ENCODE peak calls at places on chromosome 10, in eight cellular contexts. One of them, this sample, is unnamed.

GRCh38 chr10:88557659-88558058 is 25.5 kb downstream of the RNLS start:
- DNase-seq in cardiac fibroblast: peak
- DNase-seq in WTC11: no peak
- DNase-seq in neural crest cell: no peak
- DNase-seq in BJ: no peak
- DNase-seq in uterus: no peak
- DNase-seq in lower lobe of right lung: no peak
- DNase-seq in K562: no peak
- DNase-seq in this sample: no peak

GRCh38 chr10:116170815-116171250 is 102.2 kb downstream of the GFRA1 start:
- DNase-seq in cardiac fibroblast: peak
- DNase-seq in WTC11: no peak
- DNase-seq in neural crest cell: no peak
- DNase-seq in BJ: no peak
- DNase-seq in uterus: no peak
- DNase-seq in lower lobe of right lung: no peak
- DNase-seq in K562: no peak
- DNase-seq in this sample: no peak

GRCh38 chr10:58531084-58531695 is 18.5 kb downstream of the BICC1 start:
- DNase-seq in cardiac fibroblast: peak
- DNase-seq in WTC11: peak
- DNase-seq in neural crest cell: peak
- DNase-seq in BJ: no peak
- DNase-seq in uterus: no peak
- DNase-seq in lower lobe of right lung: no peak
- DNase-seq in K562: peak
- DNase-seq in this sample: no peak

GRCh38 chr10:22246680-22247391 is 29.0 kb upstream of the EBLN1 start:
- DNase-seq in cardiac fibroblast: peak
- DNase-seq in WTC11: no peak
- DNase-seq in neural crest cell: no peak
- DNase-seq in BJ: no peak
- DNase-seq in uterus: no peak
- DNase-seq in lower lobe of right lung: no peak
- DNase-seq in K562: peak
- DNase-seq in this sample: peak

GRCh38 chr10:6279540-6280267 is 77.0 kb downstream of the PFKFB3 start:
- DNase-seq in cardiac fibroblast: peak
- DNase-seq in WTC11: peak
- DNase-seq in neural crest cell: peak
- DNase-seq in BJ: peak
- DNase-seq in uterus: no peak
- DNase-seq in lower lobe of right lung: no peak
- DNase-seq in K562: peak
- DNase-seq in this sample: peak

GRCh38 chr10:123559066-123559822 is 106.9 kb upstream of the GPR26 start:
- DNase-seq in cardiac fibroblast: peak
- DNase-seq in WTC11: peak
- DNase-seq in neural crest cell: peak
- DNase-seq in BJ: no peak
- DNase-seq in uterus: peak
- DNase-seq in lower lobe of right lung: peak
- DNase-seq in K562: peak
- DNase-seq in this sample: peak

GRCh38 chr10:32232378-32232777 is 114.6 kb downstream of the EPC1 start:
- DNase-seq in cardiac fibroblast: no peak
- DNase-seq in WTC11: peak
- DNase-seq in neural crest cell: no peak
- DNase-seq in BJ: no peak
- DNase-seq in uterus: no peak
- DNase-seq in lower lobe of right lung: no peak
- DNase-seq in K562: no peak
- DNase-seq in this sample: no peak

GRCh38 chr10:119167041-119167440 is 1.5 kb upstream of the SFXN4 start:
- DNase-seq in cardiac fibroblast: no peak
- DNase-seq in WTC11: no peak
- DNase-seq in neural crest cell: no peak
- DNase-seq in BJ: no peak
- DNase-seq in uterus: no peak
- DNase-seq in lower lobe of right lung: no peak
- DNase-seq in K562: no peak
- DNase-seq in this sample: no peak

GRCh38 chr10:89959433-89960110 is 258.2 kb downstream of the KIF20B start:
- DNase-seq in cardiac fibroblast: no peak
- DNase-seq in WTC11: no peak
- DNase-seq in neural crest cell: no peak
- DNase-seq in BJ: no peak
- DNase-seq in uterus: no peak
- DNase-seq in lower lobe of right lung: no peak
- DNase-seq in K562: no peak
- DNase-seq in this sample: no peak

GRCh38 chr10:23200997-23201652 is 9.0 kb downstream of the PTF1A start:
- DNase-seq in cardiac fibroblast: no peak
- DNase-seq in WTC11: no peak
- DNase-seq in neural crest cell: no peak
- DNase-seq in BJ: no peak
- DNase-seq in uterus: no peak
- DNase-seq in lower lobe of right lung: no peak
- DNase-seq in K562: no peak
- DNase-seq in this sample: no peak

GRCh38 chr10:11091517-11092102 is 73.9 kb downstream of the CELF2 start:
- DNase-seq in cardiac fibroblast: no peak
- DNase-seq in WTC11: no peak
- DNase-seq in neural crest cell: no peak
- DNase-seq in BJ: no peak
- DNase-seq in uterus: no peak
- DNase-seq in lower lobe of right lung: no peak
- DNase-seq in K562: no peak
- DNase-seq in this sample: no peak

GRCh38 chr10:70856454-70856853 is 31.9 kb downstream of the PCBD1 start:
- DNase-seq in cardiac fibroblast: no peak
- DNase-seq in WTC11: no peak
- DNase-seq in neural crest cell: no peak
- DNase-seq in BJ: no peak
- DNase-seq in uterus: no peak
- DNase-seq in lower lobe of right lung: no peak
- DNase-seq in K562: no peak
- DNase-seq in this sample: no peak

GRCh38 chr10:120423350-120424197 is 33.5 kb upstream of the PLPP4 start:
- DNase-seq in cardiac fibroblast: peak
- DNase-seq in WTC11: peak
- DNase-seq in neural crest cell: peak
- DNase-seq in BJ: no peak
- DNase-seq in uterus: no peak
- DNase-seq in lower lobe of right lung: peak
- DNase-seq in K562: peak
- DNase-seq in this sample: peak

GRCh38 chr10:9895981-9896380 is 1121.7 kb upstream of the CELF2 start:
- DNase-seq in cardiac fibroblast: no peak
- DNase-seq in WTC11: no peak
- DNase-seq in neural crest cell: no peak
- DNase-seq in BJ: no peak
- DNase-seq in uterus: no peak
- DNase-seq in lower lobe of right lung: no peak
- DNase-seq in K562: no peak
- DNase-seq in this sample: no peak

GRCh38 chr10:24414597-24414996 is 205.7 kb downstream of the KIAA1217 start:
- DNase-seq in cardiac fibroblast: no peak
- DNase-seq in WTC11: no peak
- DNase-seq in neural crest cell: no peak
- DNase-seq in BJ: no peak
- DNase-seq in uterus: no peak
- DNase-seq in lower lobe of right lung: no peak
- DNase-seq in K562: no peak
- DNase-seq in this sample: no peak

GRCh38 chr10:37304036-37304435 is 178.6 kb downstream of the ANKRD30A start:
- DNase-seq in cardiac fibroblast: no peak
- DNase-seq in WTC11: no peak
- DNase-seq in neural crest cell: no peak
- DNase-seq in BJ: no peak
- DNase-seq in uterus: no peak
- DNase-seq in lower lobe of right lung: no peak
- DNase-seq in K562: no peak
- DNase-seq in this sample: no peak

GRCh38 chr10:129932182-129932581 is 31.9 kb downstream of the EBF3 start:
- DNase-seq in cardiac fibroblast: no peak
- DNase-seq in WTC11: no peak
- DNase-seq in neural crest cell: no peak
- DNase-seq in BJ: no peak
- DNase-seq in uterus: no peak
- DNase-seq in lower lobe of right lung: no peak
- DNase-seq in K562: no peak
- DNase-seq in this sample: no peak

GRCh38 chr10:43963793-43964425 is 315.2 kb upstream of the ZNF32 start:
- DNase-seq in cardiac fibroblast: no peak
- DNase-seq in WTC11: no peak
- DNase-seq in neural crest cell: no peak
- DNase-seq in BJ: no peak
- DNase-seq in uterus: no peak
- DNase-seq in lower lobe of right lung: no peak
- DNase-seq in K562: no peak
- DNase-seq in this sample: no peak

GRCh38 chr10:28616514-28616913 is 60.8 kb upstream of the BAMBI start:
- DNase-seq in cardiac fibroblast: no peak
- DNase-seq in WTC11: no peak
- DNase-seq in neural crest cell: no peak
- DNase-seq in BJ: no peak
- DNase-seq in uterus: no peak
- DNase-seq in lower lobe of right lung: no peak
- DNase-seq in K562: no peak
- DNase-seq in this sample: no peak

GRCh38 chr10:99393683-99394082 is 36.7 kb downstream of the GOT1 start:
- DNase-seq in cardiac fibroblast: no peak
- DNase-seq in WTC11: no peak
- DNase-seq in neural crest cell: no peak
- DNase-seq in BJ: no peak
- DNase-seq in uterus: no peak
- DNase-seq in lower lobe of right lung: no peak
- DNase-seq in K562: peak
- DNase-seq in this sample: no peak

GRCh38 chr10:49053053-49053997 is 62.0 kb downstream of the VSTM4 start:
- DNase-seq in cardiac fibroblast: no peak
- DNase-seq in WTC11: no peak
- DNase-seq in neural crest cell: no peak
- DNase-seq in BJ: no peak
- DNase-seq in uterus: no peak
- DNase-seq in lower lobe of right lung: peak
- DNase-seq in K562: no peak
- DNase-seq in this sample: no peak

GRCh38 chr10:73096452-73097304 is at the start of gene P4HA1:
- DNase-seq in cardiac fibroblast: peak
- DNase-seq in WTC11: peak
- DNase-seq in neural crest cell: peak
- DNase-seq in BJ: peak
- DNase-seq in uterus: peak
- DNase-seq in lower lobe of right lung: peak
- DNase-seq in K562: peak
- DNase-seq in this sample: peak
- TF ChIP-seq CTCF in cardiac fibroblast: peak
- TF ChIP-seq CTCF in WTC11: peak
- TF ChIP-seq CTCF in neural crest cell: peak
- TF ChIP-seq CTCF in BJ: peak
- TF ChIP-seq CTCF in uterus: peak
- TF ChIP-seq CTCF in lower lobe of right lung: peak
- TF ChIP-seq CTCF in K562: peak
- TF ChIP-seq CTCF in this sample: peak

DNA sequence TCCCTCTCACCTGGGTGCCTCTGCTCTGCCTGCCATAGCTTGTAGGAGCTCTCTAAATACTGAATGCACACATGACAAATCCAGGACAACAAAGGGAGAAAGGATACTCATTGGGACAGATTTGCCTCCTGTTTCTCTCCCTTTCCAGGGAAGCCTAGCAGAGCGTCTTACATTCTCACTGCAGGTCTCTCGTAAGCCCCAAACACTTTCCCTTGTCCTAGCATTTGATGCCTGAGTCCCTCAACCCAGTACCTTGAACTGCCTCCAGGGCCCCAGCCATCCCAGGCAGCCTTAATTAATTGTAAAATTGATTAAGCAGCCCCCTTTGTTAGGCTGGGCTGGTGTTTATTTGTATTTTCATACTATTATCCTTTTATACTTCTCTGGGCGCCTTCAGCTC is 243.6 kb downstream of the RPS24 start:
- DNase-seq in cardiac fibroblast: no peak
- DNase-seq in WTC11: no peak
- DNase-seq in neural crest cell: no peak
- DNase-seq in BJ: no peak
- DNase-seq in uterus: no peak
- DNase-seq in lower lobe of right lung: no peak
- DNase-seq in K562: no peak
- DNase-seq in this sample: no peak
- TF ChIP-seq CTCF in cardiac fibroblast: no peak
- TF ChIP-seq CTCF in WTC11: no peak
- TF ChIP-seq CTCF in neural crest cell: no peak
- TF ChIP-seq CTCF in BJ: no peak
- TF ChIP-seq CTCF in uterus: no peak
- TF ChIP-seq CTCF in lower lobe of right lung: no peak
- TF ChIP-seq CTCF in K562: no peak
- TF ChIP-seq CTCF in this sample: no peak

DNA sequence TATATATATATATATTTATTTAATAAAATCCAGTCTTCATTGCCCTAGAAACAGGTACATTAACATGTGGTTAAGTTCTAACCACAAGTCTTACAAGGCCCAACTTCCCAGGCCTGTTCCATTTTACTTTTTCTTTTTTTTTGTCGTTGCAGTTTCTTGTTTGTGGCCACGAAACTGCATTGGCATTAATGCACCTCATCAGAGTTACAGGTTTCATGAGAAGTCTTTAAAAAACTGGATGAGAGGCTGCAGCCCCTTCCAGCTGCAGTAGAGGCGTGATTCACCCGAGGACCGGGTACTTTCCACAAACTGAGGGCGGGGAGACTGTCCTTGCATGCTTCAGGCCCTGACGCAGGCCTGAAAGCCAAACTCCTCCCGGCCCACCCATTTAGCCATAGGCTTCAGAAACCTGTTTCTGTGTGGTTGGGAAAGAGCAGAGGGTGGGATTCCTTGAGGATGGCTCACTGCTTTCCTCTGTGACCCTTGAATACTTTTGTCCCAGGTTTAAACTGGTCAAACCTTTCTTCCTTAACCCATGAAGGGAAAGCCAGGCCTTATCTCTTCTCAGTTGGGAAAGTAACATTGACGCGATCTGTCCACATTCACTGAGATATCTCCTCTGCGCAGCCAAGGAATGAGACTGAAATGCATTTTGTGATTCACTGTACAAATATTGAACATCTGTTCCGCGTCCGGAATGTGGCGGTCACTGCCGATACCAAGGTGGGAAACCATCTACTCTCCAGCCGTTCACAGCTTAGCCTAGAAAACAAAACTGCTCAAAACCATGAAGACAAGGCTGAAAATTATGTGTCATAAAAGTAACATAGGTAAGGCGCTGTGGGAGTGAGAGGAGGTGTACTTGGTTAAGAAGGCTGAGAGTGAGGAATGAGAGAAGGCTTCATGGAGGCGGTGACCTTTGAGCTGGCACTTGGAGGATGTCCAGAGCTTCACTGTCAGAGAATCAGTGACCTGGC is 311.7 kb downstream of the GATA3 start:
- DNase-seq in cardiac fibroblast: peak
- DNase-seq in WTC11: no peak
- DNase-seq in neural crest cell: no peak
- DNase-seq in BJ: no peak
- DNase-seq in uterus: no peak
- DNase-seq in lower lobe of right lung: no peak
- DNase-seq in K562: no peak
- DNase-seq in this sample: peak
- TF ChIP-seq CTCF in cardiac fibroblast: no peak
- TF ChIP-seq CTCF in WTC11: no peak
- TF ChIP-seq CTCF in neural crest cell: no peak
- TF ChIP-seq CTCF in BJ: no peak
- TF ChIP-seq CTCF in uterus: no peak
- TF ChIP-seq CTCF in lower lobe of right lung: no peak
- TF ChIP-seq CTCF in K562: no peak
- TF ChIP-seq CTCF in this sample: no peak

GRCh38 chr10:96170212-96170611 is 40.1 kb downstream of the ZNF518A start:
- DNase-seq in cardiac fibroblast: no peak
- DNase-seq in WTC11: no peak
- DNase-seq in neural crest cell: no peak
- DNase-seq in BJ: no peak
- DNase-seq in uterus: no peak
- DNase-seq in lower lobe of right lung: no peak
- DNase-seq in K562: no peak
- DNase-seq in this sample: no peak
- TF ChIP-seq CTCF in cardiac fibroblast: no peak
- TF ChIP-seq CTCF in WTC11: no peak
- TF ChIP-seq CTCF in neural crest cell: no peak
- TF ChIP-seq CTCF in BJ: no peak
- TF ChIP-seq CTCF in uterus: no peak
- TF ChIP-seq CTCF in lower lobe of right lung: no peak
- TF ChIP-seq CTCF in K562: no peak
- TF ChIP-seq CTCF in this sample: no peak